ENCODE peak calls at places on chromosomes 1 and 21, in six cellular contexts. J is SK-N-SH, S is A549, Q is H1, E is stomach, K is sigmoid colon. U is an unnamed sample.
A peak's percentile ranks its signal among the peaks of the same experiment; 100 is the strongest.

GRCh38 chr1:24564695-24565094 is 8.8 kb downstream of the NCMAP start:
- DNase-seq in K (no peak), S (no peak), J (no peak), E (no peak), Q (no peak), U (no peak)

GRCh38 chr1:20552728-20553571 is 577 bp downstream of the FAM43B start:
- DNase-seq in Q (peak; percentile 77), E (no peak), J (peak; percentile 75), S (peak; percentile 35), K (no peak), U (no peak)

GRCh38 chr1:231584117-231584516 is 42.5 kb upstream of the DISC1 start:
- DNase-seq in K (no peak), J (peak; percentile 37), S (peak; percentile 67), E (no peak), Q (no peak), U (no peak)

GRCh38 chr1:58784758-58785423 is 1.0 kb upstream of the JUN start:
- DNase-seq in S (peak; percentile 67), K (peak; percentile 96), Q (peak; percentile 72), J (peak; percentile 70), E (peak; percentile 89), U (peak; percentile 98)

GRCh38 chr1:12434174-12434573 is 183.8 kb downstream of the DHRS3 start:
- DNase-seq in J (no peak), K (no peak), E (no peak), Q (no peak), S (no peak), U (no peak)

GRCh38 chr1:31674626-31675025 is 29.2 kb downstream of the COL16A1 start:
- DNase-seq in E (no peak), Q (no peak), K (no peak), S (no peak), J (peak; percentile 59), U (no peak)

GRCh38 chr1:174013864-174014418 is 8.2 kb downstream of the RC3H1 start:
- DNase-seq in S (no peak), Q (no peak), K (no peak), J (no peak), E (no peak), U (no peak)

GRCh38 chr1:10640079-10640578 is 156.3 kb downstream of the CASZ1 start:
- DNase-seq in K (no peak), Q (peak; percentile 79), E (peak; percentile 55), S (no peak), J (peak; percentile 94), U (no peak)

GRCh38 chr21:26982767-26983166 is 15.9 kb upstream of the ADAMTS5 start:
- DNase-seq in K (no peak), E (no peak), Q (no peak), S (no peak), J (no peak), U (no peak)

GRCh38 chr1:88726697-88727096 is 42.6 kb downstream of the PKN2 start:
- DNase-seq in J (no peak), Q (no peak), K (no peak), S (no peak), E (no peak), U (no peak)

GRCh38 chr1:70411360-70411844 is 334 bp downstream of the CTH start:
- DNase-seq in Q (no peak), S (no peak), J (peak; percentile 69), E (no peak), K (no peak), U (no peak)

GRCh38 chr1:53582211-53583020 is 123.2 kb downstream of the DMRTB1 start:
- DNase-seq in E (no peak), S (no peak), J (no peak), Q (no peak), K (peak; percentile 40), U (no peak)

GRCh38 chr1:180632326-180633088 is 685 bp downstream of the XPR1 start:
- DNase-seq in S (peak; percentile 60), E (peak; percentile 60), Q (peak; percentile 86), K (peak; percentile 81), J (peak; percentile 81), U (peak; percentile 93)

GRCh38 chr1:203045821-203046594 is 19.7 kb downstream of the PPFIA4 start:
- DNase-seq in E (no peak), S (no peak), Q (no peak), K (no peak), J (no peak), U (no peak)

GRCh38 chr1:24464378-24464770 is 38.3 kb upstream of the RCAN3 start:
- DNase-seq in Q (no peak), J (no peak), K (no peak), E (no peak), S (no peak), U (no peak)

GRCh38 chr1:50620680-50621329 is 197.6 kb upstream of the DMRTA2 start:
- DNase-seq in K (no peak), S (no peak), J (no peak), Q (peak; percentile 65), E (peak; percentile 64), U (no peak)

GRCh38 chr21:35991131-35991530 is 69.2 kb downstream of the SETD4 start:
- DNase-seq in K (no peak), Q (no peak), E (no peak), J (no peak), S (no peak), U (no peak)

GRCh38 chr1:7629465-7630195 is 141.5 kb upstream of the VAMP3 start:
- DNase-seq in E (no peak), Q (no peak), J (peak; percentile 84), S (no peak), K (no peak), U (no peak)
- TF ChIP-seq EP300 in E (no peak), Q (no peak), J (peak; percentile 87), S (no peak), K (no peak), U (no peak)

GRCh38 chr1:3081171-3081683 is 12.2 kb downstream of the PRDM16 start:
- DNase-seq in Q (no peak), K (no peak), S (no peak), J (no peak), E (no peak), U (no peak)

GRCh38 chr1:3078941-3079340 is 9.9 kb downstream of the PRDM16 start:
- DNase-seq in S (no peak), J (no peak), Q (no peak), K (no peak), E (no peak), U (no peak)

GRCh38 chr1:3078421-3078820 is 9.4 kb downstream of the PRDM16 start:
- DNase-seq in Q (no peak), K (no peak), J (no peak), E (no peak), S (no peak), U (no peak)

GRCh38 chr1:3080236-3080964 is 11.4 kb downstream of the PRDM16 start:
- DNase-seq in S (no peak), K (no peak), E (no peak), J (no peak), Q (no peak), U (no peak)

DNA sequence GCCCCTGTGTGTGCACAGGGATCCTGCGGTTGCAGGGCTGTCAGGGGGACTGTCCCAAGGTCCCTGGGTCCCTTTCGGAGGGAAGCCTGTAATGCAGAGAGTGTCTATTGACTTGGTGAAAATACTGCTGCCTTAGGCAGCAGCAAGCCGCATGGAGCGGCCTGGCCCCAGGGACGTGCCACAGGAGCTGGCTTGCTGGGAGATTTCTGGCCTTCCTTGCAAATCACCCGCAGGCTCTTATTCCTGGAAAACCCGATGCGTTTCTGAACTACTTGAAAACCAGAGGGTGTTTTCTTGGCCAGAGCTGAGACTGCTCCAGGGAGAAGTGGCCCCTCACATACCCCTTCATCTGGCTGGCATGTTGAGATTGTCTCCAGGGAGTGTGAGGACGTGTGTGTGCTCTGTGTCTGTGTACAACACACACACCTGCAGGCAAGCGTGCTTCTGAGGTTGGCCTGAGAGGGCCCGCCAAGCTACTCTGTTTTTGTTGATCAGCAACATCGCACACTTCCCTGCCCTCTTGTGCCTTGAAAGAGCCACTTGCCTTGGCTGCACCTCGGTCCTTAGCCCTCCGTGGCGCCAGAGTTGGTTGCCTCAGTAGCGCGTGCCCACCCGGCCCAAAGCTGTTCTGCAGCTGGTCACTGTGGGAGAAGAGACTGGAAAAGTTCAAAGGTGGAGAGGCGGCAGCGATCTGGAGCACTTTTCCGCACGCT is 10.5 kb downstream of the PRDM16 start:
- DNase-seq in S (no peak), J (no peak), K (no peak), E (no peak), Q (no peak), U (no peak)
- H3K27ac ChIP-seq in S (no peak overlapping the region), J (no peak overlapping the region), K (no peak overlapping the region), E (peak overlapping the region; percentile 74), Q (no peak overlapping the region), U (no peak overlapping the region)

GRCh38 chr1:221851341-221851740 is 109.5 kb upstream of the DUSP10 start:
- DNase-seq in K (no peak), Q (no peak), E (no peak), J (no peak), S (no peak), U (no peak)

GRCh38 chr1:221847676-221848075 is 105.8 kb upstream of the DUSP10 start:
- DNase-seq in J (no peak), K (no peak), E (no peak), Q (no peak), S (no peak), U (no peak)

GRCh38 chr1:221849110-221849509 is 107.2 kb upstream of the DUSP10 start:
- DNase-seq in S (no peak), E (no peak), K (no peak), Q (no peak), J (no peak), U (no peak)

GRCh38 chr1:221850788-221851187 is 108.9 kb upstream of the DUSP10 start:
- DNase-seq in K (no peak), S (no peak), Q (no peak), J (no peak), E (no peak), U (no peak)

DNA sequence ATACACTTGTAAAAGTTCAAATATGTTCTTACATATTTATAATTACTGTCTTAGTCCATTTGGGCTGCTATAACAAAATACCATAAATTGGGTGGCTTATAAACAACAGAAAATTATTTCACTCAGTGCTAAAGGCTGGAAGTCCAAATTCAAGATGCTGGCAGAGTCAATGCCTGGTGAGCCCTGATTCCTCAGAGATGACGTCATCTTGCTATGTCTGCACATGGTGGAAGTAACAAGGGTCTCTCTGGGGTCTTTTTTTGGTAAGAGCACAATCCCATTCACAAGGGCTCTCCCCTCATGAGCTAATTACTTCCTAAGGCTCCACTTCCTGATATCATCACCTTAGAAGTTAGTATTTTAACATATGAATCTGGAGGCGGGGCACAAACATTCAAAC is 108.0 kb upstream of the DUSP10 start:
- DNase-seq in K (no peak), S (no peak), E (no peak), J (no peak), Q (no peak), U (no peak)
- TF ChIP-seq CTCF in K (no peak), S (no peak), E (no peak), J (no peak), Q (no peak), U (no peak)

DNA sequence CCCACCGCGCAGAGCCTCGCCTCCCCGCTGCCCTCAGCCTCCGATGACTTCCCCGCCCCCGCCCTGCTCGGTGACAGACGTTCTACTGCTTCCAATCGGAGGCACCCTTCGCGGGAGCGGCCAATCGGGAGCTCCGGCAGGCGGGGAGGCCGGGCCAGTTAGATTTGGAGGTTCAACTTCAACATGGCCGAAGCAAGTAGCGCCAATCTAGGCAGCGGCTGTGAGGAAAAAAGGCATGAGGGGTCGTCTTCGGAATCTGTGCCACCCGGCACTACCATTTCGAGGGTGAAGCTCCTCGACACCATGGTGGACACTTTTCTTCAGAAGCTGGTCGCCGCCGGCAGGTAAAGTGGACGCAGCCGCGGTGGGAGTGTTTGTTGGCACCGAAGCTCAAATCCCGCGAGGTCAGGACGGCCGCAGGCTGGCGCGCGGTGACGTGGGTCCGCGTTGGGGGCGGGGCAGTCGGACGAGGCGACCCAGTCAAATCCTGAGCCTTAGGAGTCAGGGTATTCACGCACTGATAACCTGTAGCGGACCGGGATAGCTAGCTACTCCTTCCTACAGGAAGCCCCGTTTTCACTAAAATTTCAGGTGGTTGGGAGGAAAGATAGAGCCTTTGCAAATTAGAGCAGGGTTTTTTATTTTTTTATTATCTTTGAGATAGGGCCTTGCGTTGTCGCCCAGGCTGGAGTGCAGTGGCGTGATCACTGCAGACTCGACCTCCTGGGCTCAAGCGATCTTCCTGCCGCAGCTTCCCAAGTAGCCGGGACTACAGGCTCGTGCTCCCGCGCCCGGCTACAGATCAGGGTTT is at the start of gene PMF1:
- DNase-seq in K (peak; percentile 99), E (peak; percentile 97), J (peak; percentile 98), S (peak; percentile 100), Q (peak; percentile 97), U (peak; percentile 99)
- TF ChIP-seq EP300 in K (no peak), E (no peak), J (peak; percentile 13), S (no peak), Q (no peak), U (no peak)